ENCODE peak calls at places on chromosomes 16 and 17, in five cellular contexts. A is EH, Y is PC-9, B is BJ, X is neural crest cell. D is an unnamed sample.
A peak's percentile ranks its signal among the peaks of the same experiment; 100 is the strongest.

GRCh38 chr17:49337900-49338299 is 24.1 kb downstream of the ZNF652 start:
- DNase-seq in A (peak; percentile 29), Y (no peak), B (no peak), X (no peak), D (no peak)

GRCh38 chr17:5619088-5619740 is 34.9 kb upstream of the NLRP1 start:
- DNase-seq in X (no peak), A (no peak), B (no peak), Y (no peak), D (no peak)

GRCh38 chr17:8121531-8122390 is 2.1 kb downstream of the HES7 start:
- DNase-seq in X (peak; percentile 65), Y (peak; percentile 89), A (peak; percentile 70), B (no peak), D (peak; percentile 76)

GRCh38 chr17:40086150-40087044 is 14.0 kb downstream of the NR1D1 start:
- DNase-seq in B (no peak), X (peak; percentile 69), Y (no peak), A (peak; percentile 52), D (peak; percentile 52)

GRCh38 chr16:14486520-14487303 is 143.3 kb downstream of the PARN start:
- DNase-seq in A (peak; percentile 97), X (peak; percentile 14), Y (peak; percentile 79), B (peak; percentile 85), D (peak; percentile 92)

GRCh38 chr17:69609495-69610315 is 195.2 kb downstream of the MAP2K6 start:
- DNase-seq in B (no peak), Y (peak; percentile 1), A (peak; percentile 46), X (peak; percentile 2), D (peak; percentile 54)

GRCh38 chr17:76540381-76541300 is 797 bp downstream of the PRCD start:
- DNase-seq in Y (peak; percentile 89), X (peak; percentile 86), B (peak; percentile 78), A (peak; percentile 96), D (peak; percentile 98)

GRCh38 chr17:31297090-31297489 is at the start of gene OMG:
- DNase-seq in X (no peak), Y (no peak), A (no peak), B (no peak), D (no peak)

GRCh38 chr16:49366669-49367068 is 6.9 kb upstream of the C16orf78 start:
- DNase-seq in X (no peak), A (no peak), Y (no peak), B (no peak), D (no peak)

GRCh38 chr17:35618628-35619027 is 31.5 kb downstream of the AP2B1 start:
- DNase-seq in Y (no peak), A (no peak), X (no peak), B (no peak), D (no peak)

GRCh38 chr17:3843935-3844516 is 2.0 kb downstream of the NCBP3 start:
- DNase-seq in Y (peak; percentile 59), B (no peak), X (no peak), A (peak; percentile 42), D (peak; percentile 43)